ENCODE peak calls at places on chromosomes 7 and 10, in six cellular contexts. Q, A, N, L, P and B are unnamed samples.

GRCh38 chr10:21048086-21048485 is 151.0 kb upstream of the NEBL start:
- DNase-seq in Q (no peak), A (no peak), N (no peak), L (no peak), P (no peak), B (no peak)

GRCh38 chr10:49549640-49550346 is 10.9 kb upstream of the ERCC6 start:
- DNase-seq in Q (no peak), A (no peak), N (no peak), L (no peak), P (no peak), B (no peak)

GRCh38 chr10:69891057-69891617 is 89.4 kb downstream of the COL13A1 start:
- DNase-seq in Q (peak), A (no peak), N (no peak), L (no peak), P (no peak), B (no peak)

GRCh38 chr10:115657161-115657850 is 564.1 kb downstream of the ATRNL1 start:
- DNase-seq in Q (no peak), A (no peak), N (no peak), L (no peak), P (no peak), B (peak)

GRCh38 chr10:83764681-83765080 is 374.6 kb upstream of the GHITM start:
- DNase-seq in Q (no peak), A (peak), N (no peak), L (no peak), P (no peak), B (peak)

GRCh38 chr7:128873234-128873633 is 10.6 kb downstream of the ATP6V1F start:
- DNase-seq in Q (no peak), A (no peak), N (no peak), L (no peak), P (no peak), B (no peak)

GRCh38 chr10:83522456-83522855 is 616.9 kb upstream of the GHITM start:
- DNase-seq in Q (no peak), A (peak), N (no peak), L (peak), P (no peak), B (no peak)

GRCh38 chr7:24102988-24103387 is 181.0 kb upstream of the NPY start:
- DNase-seq in Q (no peak), A (no peak), N (no peak), L (no peak), P (no peak), B (no peak)

GRCh38 chr7:155818820-155819168 is 6.5 kb upstream of the SHH start:
- DNase-seq in Q (no peak), A (no peak), N (no peak), L (no peak), P (no peak), B (no peak)

GRCh38 chr10:68330852-68331454 is 911 bp upstream of the HNRNPH3 start:
- DNase-seq in Q (peak), A (no peak), N (no peak), L (peak), P (peak), B (peak)

GRCh38 chr10:44008270-44008916 is 359.7 kb upstream of the ZNF32 start:
- DNase-seq in Q (no peak), A (no peak), N (no peak), L (peak), P (no peak), B (peak)

GRCh38 chr7:31056775-31057346 is 4.8 kb downstream of the ADCYAP1R1 start:
- DNase-seq in Q (peak), A (no peak), N (no peak), L (no peak), P (no peak), B (no peak)

GRCh38 chr10:101716891-101717659 is 22.1 kb upstream of the FBXW4 start:
- DNase-seq in Q (no peak), A (no peak), N (no peak), L (no peak), P (peak), B (no peak)

GRCh38 chr7:137934941-137935848 is 66.7 kb downstream of the CREB3L2 start:
- DNase-seq in Q (no peak), A (no peak), N (no peak), L (no peak), P (no peak), B (no peak)

GRCh38 chr10:8112230-8112915 is 57.9 kb downstream of the GATA3 start:
- DNase-seq in Q (no peak), A (no peak), N (no peak), L (no peak), P (no peak), B (no peak)

GRCh38 chr7:45358277-45358676 is 200.7 kb downstream of the RAMP3 start:
- DNase-seq in Q (no peak), A (no peak), N (no peak), L (no peak), P (no peak), B (no peak)

GRCh38 chr7:130154131-130154500 is 51.1 kb downstream of the TMEM209 start:
- DNase-seq in Q (peak), A (no peak), N (no peak), L (no peak), P (no peak), B (no peak)

GRCh38 chr10:75314570-75314969 is 78.8 kb upstream of the COMTD1 start:
- DNase-seq in Q (no peak), A (no peak), N (no peak), L (no peak), P (no peak), B (no peak)

GRCh38 chr10:1151071-1152033 is 95.2 kb downstream of the WDR37 start:
- DNase-seq in Q (no peak), A (no peak), N (no peak), L (no peak), P (peak), B (peak)

GRCh38 chr7:33157311-33157710 is 27.9 kb downstream of the BBS9 start:
- DNase-seq in Q (no peak), A (no peak), N (no peak), L (peak), P (no peak), B (peak)

GRCh38 chr7:17319164-17320101 is 21.0 kb downstream of the AHR start:
- DNase-seq in Q (no peak), A (no peak), N (no peak), L (no peak), P (no peak), B (no peak)

GRCh38 chr10:16777473-16778370 is 39.5 kb downstream of the RSU1 start:
- DNase-seq in Q (peak), A (no peak), N (peak), L (peak), P (no peak), B (peak)

GRCh38 chr10:102159051-102159597 is 6.9 kb downstream of the NOLC1 start:
- DNase-seq in Q (no peak), A (no peak), N (no peak), L (peak), P (no peak), B (no peak)

GRCh38 chr10:14810969-14811953 is 26.6 kb downstream of the CDNF start:
- DNase-seq in Q (no peak), A (no peak), N (no peak), L (no peak), P (no peak), B (no peak)

GRCh38 chr7:92875719-92876118 is 39.3 kb upstream of the CDK6 start:
- DNase-seq in Q (no peak), A (no peak), N (no peak), L (peak), P (no peak), B (peak)

GRCh38 chr10:7515549-7515948 is 104.7 kb upstream of the SFMBT2 start:
- DNase-seq in Q (no peak), A (no peak), N (no peak), L (no peak), P (peak), B (no peak)

GRCh38 chr10:34985823-34986222 is 104.3 kb downstream of the CUL2 start:
- DNase-seq in Q (peak), A (no peak), N (no peak), L (no peak), P (peak), B (peak)
- TF ChIP-seq CTCF in Q (no peak), A (peak), N (peak), L (peak), P (no peak), B (peak)

DNA sequence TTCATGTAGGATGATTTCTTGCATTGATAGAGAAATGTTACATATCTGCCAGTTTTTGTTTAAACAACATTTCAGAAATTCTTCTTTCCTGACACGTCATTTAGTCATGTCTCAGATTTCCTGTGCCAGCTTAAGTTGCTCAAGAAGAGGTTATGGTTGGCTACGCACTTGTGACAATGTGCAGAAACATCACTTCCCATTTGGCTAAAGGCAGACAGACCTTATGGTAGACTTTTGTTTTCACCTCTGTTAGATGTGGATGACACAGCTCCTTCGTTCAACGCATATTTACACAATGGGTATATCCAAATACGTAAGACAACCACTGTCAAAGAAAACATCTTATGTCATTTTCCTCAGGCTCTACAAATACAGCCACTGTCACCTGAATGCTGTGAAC is 125.8 kb downstream of the DOCK4 start:
- DNase-seq in Q (peak), A (peak), N (peak), L (peak), P (no peak), B (peak)
- H3K4me3 ChIP-seq in Q (no peak), A (no peak), N (no peak), L (no peak), P (no peak), B (peak)

GRCh38 chr10:92640110-92640509 is 47.2 kb downstream of the KIF11 start:
- DNase-seq in Q (no peak), A (peak), N (no peak), L (peak), P (no peak), B (peak)
- TF ChIP-seq CTCF in Q (no peak), A (peak), N (no peak), L (peak), P (no peak), B (no peak)

GRCh38 chr10:35182631-35183510 is 56.2 kb downstream of the CREM start:
- DNase-seq in Q (no peak), A (no peak), N (no peak), L (no peak), P (no peak), B (no peak)

GRCh38 chr10:35184527-35185171 is 58.0 kb downstream of the CREM start:
- DNase-seq in Q (no peak), A (no peak), N (no peak), L (peak), P (no peak), B (no peak)

GRCh38 chr10:35188954-35189353 is 62.3 kb downstream of the CREM start:
- DNase-seq in Q (no peak), A (no peak), N (no peak), L (no peak), P (no peak), B (no peak)

GRCh38 chr10:35185260-35186034 is 58.8 kb downstream of the CREM start:
- DNase-seq in Q (no peak), A (no peak), N (no peak), L (no peak), P (no peak), B (no peak)
- H3K4me3 ChIP-seq in Q (no peak), A (no peak), N (no peak), L (no peak), P (no peak), B (no peak)